ENCODE peak calls at places on chromosomes 12 and 14, in four cellular contexts. V is GM23338, O is K562, D is breast epithelium. C is an unnamed sample.

GRCh38 chr14:47557894-47558293 is 117.5 kb downstream of the MDGA2 start:
- DNase-seq in O (no peak), V (no peak), D (no peak), C (no peak)

GRCh38 chr14:72891666-72892102 is 2.2 kb downstream of the DPF3 start:
- DNase-seq in V (no peak), D (no peak), O (no peak), C (no peak)

GRCh38 chr12:93705237-93705636 is 28.1 kb downstream of the CRADD start:
- DNase-seq in D (no peak), V (no peak), O (no peak), C (no peak)

GRCh38 chr14:45426685-45427282 is 173.8 kb upstream of the MIS18BP1 start:
- DNase-seq in V (peak; percentile 93), O (peak; percentile 34), D (no peak), C (no peak)

GRCh38 chr12:14901228-14901562 is 15.5 kb upstream of the MGP start:
- DNase-seq in D (no peak), O (no peak), V (peak; percentile 51), C (peak; percentile 75)

GRCh38 chr14:23629831-23630396 is 6.2 kb upstream of the DHRS2 start:
- DNase-seq in D (no peak), O (no peak), V (no peak), C (no peak)

GRCh38 chr14:23605931-23606585 is 27.5 kb upstream of the JPH4 start:
- DNase-seq in D (no peak), O (no peak), V (no peak), C (no peak)

GRCh38 chr12:42946776-42947435 is 357.4 kb upstream of the PRICKLE1 start:
- DNase-seq in V (no peak), O (no peak), D (no peak), C (no peak)

GRCh38 chr12:20404576-20405346 is 36.4 kb downstream of the PDE3A start:
- DNase-seq in V (no peak), O (no peak), D (no peak), C (peak; percentile 78)

GRCh38 chr14:67186369-67186768 is 2.9 kb upstream of the GARIN2 start:
- DNase-seq in O (no peak), V (peak; percentile 20), D (no peak), C (no peak)

GRCh38 chr14:67188326-67188725 is 914 bp upstream of the GARIN2 start:
- DNase-seq in V (no peak), D (no peak), O (no peak), C (no peak)

GRCh38 chr14:67187210-67187609 is 2.0 kb upstream of the GARIN2 start:
- DNase-seq in V (no peak), O (no peak), D (no peak), C (no peak)

GRCh38 chr14:67186789-67187188 is 2.5 kb upstream of the GARIN2 start:
- DNase-seq in V (no peak), D (no peak), O (no peak), C (no peak)

GRCh38 chr14:67187826-67188225 is 1.4 kb upstream of the GARIN2 start:
- DNase-seq in V (no peak), O (no peak), D (no peak), C (no peak)
- H3K27ac ChIP-seq in V (no peak overlapping the region), O (no peak overlapping the region), D (no peak overlapping the region), C (no peak overlapping the region)

GRCh38 chr14:102279688-102280348 is 25.1 kb downstream of the MOK start:
- DNase-seq in D (peak; percentile 54), O (no peak), V (peak; percentile 16), C (no peak)
- TF ChIP-seq POLR2AphosphoS5 in D (no peak), O (no peak), V (no peak), C (no peak)

GRCh38 chr12:57149309-57149900 is 2.0 kb upstream of the LRP1-AS start:
- DNase-seq in O (no peak), V (no peak), D (peak; percentile 71), C (peak; percentile 95)
- H3K4me1 ChIP-seq in O (peaks cover 9% of the 10 kb centered on the region), V (no peaks in the 10 kb centered on the region), D (peaks cover 18% of the 10 kb centered on the region), C (peaks cover 80% of the 10 kb centered on the region)

GRCh38 chr14:99590746-99591555 is 13.1 kb downstream of the CCDC85C start:
- DNase-seq in V (no peak), D (no peak), O (no peak), C (peak; percentile 70)
- H3K27ac ChIP-seq in V (no peak overlapping the region), D (peak overlapping the region; percentile 45), O (no peak overlapping the region), C (peak overlapping the region; percentile 46)

GRCh38 chr14:89616425-89617141 is 199.6 kb upstream of the FOXN3 start:
- DNase-seq in D (no peak), O (no peak), V (peak; percentile 75), C (no peak)
- TF ChIP-seq POLR2AphosphoS5 in D (no peak), O (no peak), V (no peak), C (no peak)

GRCh38 chr12:31989987-31990386 is 30.8 kb downstream of the RESF1 start:
- DNase-seq in O (no peak), D (no peak), V (no peak), C (no peak)

GRCh38 chr12:31991146-31991545 is 31.9 kb downstream of the RESF1 start:
- DNase-seq in D (no peak), V (no peak), O (no peak), C (no peak)

GRCh38 chr12:31985832-31986231 is 26.6 kb downstream of the RESF1 start:
- DNase-seq in D (no peak), V (no peak), O (no peak), C (no peak)

GRCh38 chr12:31989571-31989970 is 30.4 kb downstream of the RESF1 start:
- DNase-seq in D (no peak), V (no peak), O (no peak), C (no peak)

DNA sequence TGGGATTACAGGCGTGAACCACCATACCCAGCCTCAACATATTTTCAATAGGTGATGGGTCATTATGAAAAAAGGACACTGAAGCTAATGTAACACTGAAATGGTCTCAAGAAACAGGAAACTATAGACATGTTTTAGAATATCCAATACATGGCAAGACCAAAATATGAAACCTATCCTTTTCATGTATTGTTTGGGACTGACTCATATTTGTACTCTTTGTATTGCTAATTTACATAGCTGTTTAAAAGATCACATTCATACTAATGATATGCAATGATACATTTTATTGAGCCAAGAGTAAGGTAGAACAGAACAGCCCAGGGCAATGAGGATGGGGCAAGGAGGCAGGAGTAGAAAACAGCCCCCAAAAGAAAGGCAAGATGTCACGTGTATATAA is 32.6 kb downstream of the RESF1 start:
- DNase-seq in V (no peak), O (no peak), D (no peak), C (no peak)
- H3K4me1 ChIP-seq in V (no peaks in the 10 kb centered on the region), O (no peaks in the 10 kb centered on the region), D (no peaks in the 10 kb centered on the region), C (no peaks in the 10 kb centered on the region)

DNA sequence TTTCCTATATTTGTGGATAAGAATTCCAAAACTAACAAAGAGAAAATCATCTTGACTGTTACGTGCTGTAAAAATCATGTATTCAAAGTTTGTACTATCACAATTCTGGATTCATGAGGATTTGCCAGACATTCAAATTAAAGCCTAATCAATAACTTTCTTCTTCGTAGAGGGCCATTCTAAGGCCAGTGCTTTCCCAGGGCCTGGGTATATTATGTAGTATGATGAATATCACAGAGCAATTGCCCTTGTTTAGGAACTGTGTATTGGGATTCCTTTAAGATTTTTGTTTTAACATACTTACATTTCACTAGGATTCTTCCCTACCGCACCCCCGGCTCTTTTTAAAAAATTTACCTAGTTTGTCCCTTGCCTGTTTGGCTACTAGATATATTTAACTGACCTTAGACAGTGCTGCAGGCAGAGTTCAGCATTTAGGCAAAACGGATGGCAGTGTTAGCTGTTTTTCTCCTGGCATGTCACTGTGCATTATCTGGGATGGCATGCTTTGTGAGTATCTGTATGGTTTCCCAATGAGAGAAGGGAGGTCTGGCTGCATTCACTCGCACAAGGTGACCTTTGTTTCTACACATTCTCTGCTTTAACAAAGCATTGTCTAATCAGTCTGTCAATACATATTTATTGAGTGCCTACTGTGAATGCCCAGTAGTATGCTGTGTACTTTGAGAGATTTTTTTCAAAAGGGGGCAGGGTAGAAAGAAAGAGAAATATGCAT is 63.2 kb downstream of the ERC1 start:
- DNase-seq in D (no peak), O (no peak), V (peak; percentile 64), C (no peak)
- H3K27ac ChIP-seq in D (peak overlapping the region; percentile 18), O (no peak overlapping the region), V (peak overlapping the region; percentile 83), C (peak overlapping the region; percentile 34)